ENCODE peak calls at places on chromosomes 4 and X, in ten cellular contexts. A is heart right ventricle; J is mammary epithelial cell; Q is IMR-90; S is A673; W is CD8-positive, alpha-beta T cell; Z is lower lobe of right lung; B is BE2C; V is suprapubic skin; I is cardiac muscle cell. X is an unnamed sample. For H3K27me3, the result is how much of the 10 kb centered on the place peaks cover.

GRCh38 chr4:82968972-82969371 is 41.7 kb downstream of the LIN54 start:
- DNase-seq in A (no peak), J (no peak), Q (no peak), S (no peak), W (no peak), Z (no peak), B (no peak), V (no peak), I (no peak), X (no peak)

GRCh38 chrX:41405551-41405950 is 41.6 kb upstream of the NYX start:
- DNase-seq in A (no peak), J (no peak), Q (no peak), S (no peak), W (no peak), Z (no peak), B (no peak), V (no peak), I (no peak), X (no peak)

GRCh38 chrX:6225307-6226052 is 3.2 kb downstream of the NLGN4X start:
- DNase-seq in A (no peak), J (peak), Q (no peak), S (peak), W (no peak), Z (no peak), B (no peak), V (no peak), I (no peak), X (no peak)

GRCh38 chr4:150570862-150571261 is 11.1 kb upstream of the MAB21L2 start:
- DNase-seq in A (no peak), J (no peak), Q (no peak), S (peak), W (no peak), Z (no peak), B (no peak), V (no peak), I (no peak), X (no peak)

GRCh38 chr4:187124311-187124710 is 400.7 kb upstream of the FAT1 start:
- DNase-seq in A (no peak), J (no peak), Q (no peak), S (no peak), W (no peak), Z (no peak), B (peak), V (no peak), I (no peak), X (no peak)

GRCh38 chr4:160947653-160948052 is 1216.1 kb downstream of the FSTL5 start:
- DNase-seq in A (no peak), J (no peak), Q (no peak), S (no peak), W (no peak), Z (no peak), B (no peak), V (no peak), I (no peak), X (no peak)

GRCh38 chrX:38672646-38673045 is 111.3 kb downstream of the TSPAN7 start:
- DNase-seq in A (no peak), J (no peak), Q (no peak), S (no peak), W (no peak), Z (no peak), B (no peak), V (no peak), I (no peak), X (no peak)

GRCh38 chr4:8188743-8189550 is 10.1 kb upstream of the SH3TC1 start:
- DNase-seq in A (peak), J (peak), Q (no peak), S (no peak), W (no peak), Z (peak), B (peak), V (no peak), I (peak), X (no peak)

GRCh38 chr4:53717064-53717549 is 125.8 kb upstream of the LNX1 start:
- DNase-seq in A (no peak), J (no peak), Q (peak), S (no peak), W (no peak), Z (no peak), B (no peak), V (no peak), I (peak), X (no peak)

GRCh38 chr4:10158355-10158942 is 41.9 kb upstream of the WDR1 start:
- DNase-seq in A (no peak), J (peak), Q (peak), S (no peak), W (no peak), Z (no peak), B (no peak), V (no peak), I (peak), X (no peak)

GRCh38 chr4:128502818-128503527 is 215.4 kb upstream of the PGRMC2 start:
- DNase-seq in A (no peak), J (no peak), Q (no peak), S (no peak), W (no peak), Z (no peak), B (no peak), V (no peak), I (peak), X (no peak)

GRCh38 chr4:106320235-106320634 is 3.9 kb downstream of the AIMP1 start:
- DNase-seq in A (no peak), J (no peak), Q (no peak), S (no peak), W (no peak), Z (no peak), B (no peak), V (no peak), I (no peak), X (no peak)

GRCh38 chr4:155604718-155605601 is 61.7 kb upstream of the GUCY1A1 start:
- DNase-seq in A (peak), J (peak), Q (peak), S (no peak), W (no peak), Z (no peak), B (no peak), V (peak), I (peak), X (peak)

GRCh38 chr4:1899149-1900086 is 28.2 kb downstream of the NSD2 start:
- DNase-seq in A (peak), J (peak), Q (peak), S (peak), W (peak), Z (peak), B (peak), V (peak), I (peak), X (no peak)

GRCh38 chr4:33722800-33723511 is 2521.4 kb downstream of the ARAP2 start:
- DNase-seq in A (no peak), J (no peak), Q (no peak), S (peak), W (no peak), Z (no peak), B (no peak), V (no peak), I (peak), X (no peak)

GRCh38 chr4:65791807-65792308 is 121.6 kb upstream of the EPHA5 start:
- DNase-seq in A (no peak), J (peak), Q (no peak), S (peak), W (no peak), Z (no peak), B (no peak), V (no peak), I (peak), X (peak)

GRCh38 chr4:17577660-17578481 is 873 bp downstream of the LAP3 start:
- DNase-seq in A (peak), J (peak), Q (peak), S (no peak), W (peak), Z (peak), B (peak), V (peak), I (peak), X (no peak)

DNA sequence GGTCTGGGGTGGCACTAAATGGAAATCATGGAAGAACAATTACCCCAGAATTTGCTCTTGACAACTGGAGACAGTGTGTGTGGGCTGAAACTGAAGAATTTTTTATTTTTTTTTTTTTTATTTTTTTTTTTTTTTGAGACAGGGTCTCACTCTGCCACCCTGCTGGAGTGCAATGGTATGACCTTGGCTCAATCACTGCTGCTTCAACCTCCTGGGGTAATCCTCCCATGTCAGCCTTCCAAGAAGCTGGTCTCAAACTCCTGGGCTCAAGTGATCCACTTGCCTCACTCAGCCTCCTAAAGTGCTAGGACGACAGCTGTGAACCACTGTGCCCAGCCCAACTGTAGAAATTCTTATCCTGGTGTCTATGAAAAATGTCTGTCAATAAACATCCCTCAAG is 127.9 kb upstream of the MAP3K15 start:
- DNase-seq in A (no peak), J (no peak), Q (no peak), S (no peak), W (no peak), Z (no peak), B (no peak), V (no peak), I (no peak), X (no peak)
- H3K4me3 ChIP-seq in A (no peak), J (no peak), Q (no peak), S (no peak), W (no peak), Z (no peak), B (no peak), V (no peak), I (no peak), X (no peak)

GRCh38 chr4:177546745-177547144 is 104.5 kb upstream of the AGA start:
- DNase-seq in A (no peak), J (peak), Q (peak), S (no peak), W (no peak), Z (no peak), B (no peak), V (no peak), I (peak), X (no peak)
- TF ChIP-seq CTCF in A (no peak), J (peak), Q (peak), S (no peak), W (no peak), Z (no peak), B (no peak), V (no peak), I (peak), X (peak)

GRCh38 chrX:110448459-110448858 is 89.8 kb downstream of the RTL9 start:
- DNase-seq in A (no peak), J (no peak), Q (no peak), S (no peak), W (no peak), Z (no peak), B (no peak), V (no peak), I (no peak), X (no peak)
- H3K27me3 ChIP-seq in A (under half), J (under half), Q (under half), S (under half), W (under half), Z (under half), B (under half), V (under half), I (under half), X (under half)

DNA sequence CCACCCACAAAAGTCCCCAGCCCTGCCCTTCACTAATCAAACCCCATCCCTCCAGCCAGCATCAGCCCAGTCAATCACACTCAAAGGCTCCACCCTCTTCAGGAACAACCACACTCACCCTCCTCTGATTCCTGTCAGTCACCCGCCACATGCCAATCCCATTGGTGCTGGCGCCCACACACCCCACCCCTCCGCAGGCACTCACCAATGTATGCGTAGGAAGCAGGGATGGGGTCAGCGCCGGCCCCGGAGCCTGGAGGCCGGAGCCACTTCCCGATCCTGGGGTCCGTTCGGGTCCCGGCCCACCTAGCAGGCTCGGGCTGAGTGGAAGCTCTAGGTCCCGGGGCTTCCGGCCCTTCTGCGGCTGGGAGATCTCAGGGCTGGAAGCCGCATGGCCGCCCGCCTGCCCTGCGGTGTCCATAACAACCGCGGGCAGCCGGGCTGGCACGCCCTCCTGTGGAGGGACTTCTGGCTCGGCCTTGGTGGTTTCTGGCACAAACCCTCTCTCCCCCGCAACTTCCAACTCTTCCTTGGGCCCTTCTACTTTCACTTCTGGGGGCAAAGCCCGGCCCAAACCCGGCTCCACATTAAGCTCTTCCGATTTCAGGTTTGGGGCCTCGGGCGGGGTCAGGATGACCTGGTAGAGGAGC is 7.9 kb upstream of the CFP start:
- DNase-seq in A (peak), J (no peak), Q (no peak), S (no peak), W (no peak), Z (peak), B (no peak), V (no peak), I (peak), X (no peak)
- H3K4me3 ChIP-seq in A (peak), J (no peak), Q (no peak), S (no peak), W (no peak), Z (peak), B (no peak), V (peak), I (no peak), X (no peak)

DNA sequence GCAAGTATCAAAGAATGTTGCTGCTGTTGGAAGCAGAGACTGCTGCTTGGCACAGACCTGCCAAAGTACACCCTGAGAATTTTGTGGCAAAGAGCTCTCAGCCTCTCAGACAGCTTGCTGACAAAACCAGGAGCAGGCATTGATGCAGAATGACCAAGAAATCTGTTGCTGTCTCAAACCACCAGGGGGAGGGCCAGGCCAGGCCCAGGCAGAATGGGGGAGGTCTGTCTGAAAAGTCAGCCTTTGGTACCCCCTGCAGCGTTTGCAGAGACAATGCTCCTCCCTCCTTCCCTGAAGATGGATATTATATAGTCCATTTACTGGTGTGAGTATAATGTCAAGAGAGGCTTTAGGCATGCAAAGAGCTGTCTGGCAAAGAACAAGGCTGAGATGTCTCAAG is 52.9 kb upstream of the TRPC5OS start:
- DNase-seq in A (no peak), J (no peak), Q (peak), S (peak), W (no peak), Z (no peak), B (peak), V (no peak), I (no peak), X (no peak)
- TF ChIP-seq CTCF in A (peak), J (peak), Q (peak), S (peak), W (no peak), Z (no peak), B (peak), V (no peak), I (peak), X (peak)